ENCODE peak calls at places on chromosome 5, in seven cellular contexts. F, V, N, S, Q, O and R are unnamed samples.

GRCh38 chr5:93359296-93359957 is 221.6 kb downstream of the NR2F1-AS1 start:
- DNase-seq in O (no peak), N (no peak), V (no peak), F (no peak), S (peak; percentile 16), Q (no peak), R (no peak)

GRCh38 chr5:61055434-61056006 is 106.7 kb downstream of the SMIM15 start:
- DNase-seq in V (no peak), F (peak; percentile 31), O (no peak), Q (no peak), S (peak; percentile 62), N (no peak), R (no peak)

GRCh38 chr5:43854697-43855292 is 251.8 kb downstream of the NNT start:
- DNase-seq in V (no peak), F (no peak), Q (no peak), O (no peak), N (no peak), S (no peak), R (no peak)

GRCh38 chr5:139974661-139975060 is 68.4 kb downstream of the NRG2 start:
- DNase-seq in F (no peak), Q (no peak), S (no peak), V (no peak), N (no peak), O (no peak), R (no peak)

GRCh38 chr5:73821003-73821402 is 195.0 kb downstream of the ARHGEF28 start:
- DNase-seq in Q (no peak), N (no peak), V (no peak), S (no peak), F (no peak), O (no peak), R (no peak)

GRCh38 chr5:109743770-109744212 is 54.1 kb downstream of the MAN2A1 start:
- DNase-seq in O (no peak), F (no peak), Q (no peak), S (peak; percentile 69), V (no peak), N (no peak), R (no peak)

GRCh38 chr5:157108961-157109360 is at the start of gene HAVCR2:
- DNase-seq in N (no peak), O (no peak), S (no peak), Q (peak; percentile 39), V (peak; percentile 53), F (peak; percentile 59), R (no peak)

GRCh38 chr5:112419596-112420110 is 576 bp upstream of the EPB41L4A start:
- DNase-seq in S (peak; percentile 66), V (no peak), O (peak; percentile 74), Q (peak; percentile 69), F (no peak), N (peak; percentile 42), R (no peak)

GRCh38 chr5:135203019-135203418 is 169.0 kb upstream of the PITX1 start:
- DNase-seq in F (no peak), O (no peak), Q (no peak), V (no peak), S (no peak), N (no peak), R (no peak)

GRCh38 chr5:88190106-88190834 is 78.4 kb downstream of the TMEM161B start:
- DNase-seq in O (no peak), V (peak; percentile 47), F (no peak), Q (no peak), N (no peak), S (peak; percentile 2), R (no peak)
- H3K9me3 ChIP-seq in O (peaks cover 39% of the 10 kb centered on the region), V (peaks cover 13% of the 10 kb centered on the region), F (peaks cover 10% of the 10 kb centered on the region), Q (peaks cover 47% of the 10 kb centered on the region), N (no peaks in the 10 kb centered on the region), S (no peaks in the 10 kb centered on the region), R (peaks cover 9% of the 10 kb centered on the region)

DNA sequence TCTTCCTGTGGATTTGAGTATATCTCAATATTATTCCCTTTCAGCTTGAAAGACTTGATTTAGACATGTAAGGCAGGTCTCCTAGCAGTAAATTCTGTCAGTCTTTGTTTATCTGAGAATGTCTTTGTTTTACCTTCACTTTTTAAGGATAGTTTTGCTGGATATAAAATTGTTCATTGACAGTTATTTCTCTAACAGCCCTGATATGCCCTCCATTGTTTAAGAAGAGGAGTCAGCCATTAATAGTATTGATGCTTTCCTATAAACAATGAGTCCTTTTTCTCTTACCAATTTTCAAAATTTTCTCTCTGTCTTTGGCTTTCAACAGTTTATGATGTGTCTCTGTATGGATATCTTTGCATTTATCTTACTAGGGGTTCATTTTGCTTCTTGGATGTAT is 163.5 kb upstream of the ANKRD55 start:
- DNase-seq in O (no peak), Q (no peak), S (no peak), F (no peak), N (no peak), V (no peak), R (no peak)
- H3K9me3 ChIP-seq in O (peaks cover 18% of the 10 kb centered on the region), Q (peaks cover 41% of the 10 kb centered on the region), S (peaks cover 32% of the 10 kb centered on the region), F (peaks cover 14% of the 10 kb centered on the region), N (no peaks in the 10 kb centered on the region), V (peaks cover 3% of the 10 kb centered on the region), R (no peaks in the 10 kb centered on the region)

DNA sequence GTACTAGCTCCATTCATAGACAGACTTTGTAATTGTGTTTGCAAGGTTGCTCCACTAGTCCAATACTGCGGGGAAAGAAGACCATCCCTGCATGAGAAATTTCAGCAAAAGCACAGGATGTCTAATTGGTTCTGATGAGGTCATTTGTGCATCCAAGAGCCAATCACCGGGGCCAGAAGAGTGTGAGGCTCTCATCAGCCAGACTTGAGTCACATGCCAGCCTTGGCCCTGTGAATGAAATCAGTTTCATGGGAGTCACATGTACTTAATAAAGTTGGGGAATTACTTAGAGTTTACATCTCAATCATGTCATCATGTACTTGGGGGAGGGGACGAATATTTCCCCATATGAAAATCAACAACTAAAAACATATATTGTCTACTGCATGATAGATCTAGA is 1236.0 kb downstream of the MAT2B start:
- DNase-seq in F (no peak), Q (no peak), O (no peak), V (no peak), N (no peak), S (no peak), R (no peak)
- H3K9me3 ChIP-seq in F (no peaks in the 10 kb centered on the region), Q (no peaks in the 10 kb centered on the region), O (no peaks in the 10 kb centered on the region), V (no peaks in the 10 kb centered on the region), N (no peaks in the 10 kb centered on the region), S (no peaks in the 10 kb centered on the region), R (no peaks in the 10 kb centered on the region)

DNA sequence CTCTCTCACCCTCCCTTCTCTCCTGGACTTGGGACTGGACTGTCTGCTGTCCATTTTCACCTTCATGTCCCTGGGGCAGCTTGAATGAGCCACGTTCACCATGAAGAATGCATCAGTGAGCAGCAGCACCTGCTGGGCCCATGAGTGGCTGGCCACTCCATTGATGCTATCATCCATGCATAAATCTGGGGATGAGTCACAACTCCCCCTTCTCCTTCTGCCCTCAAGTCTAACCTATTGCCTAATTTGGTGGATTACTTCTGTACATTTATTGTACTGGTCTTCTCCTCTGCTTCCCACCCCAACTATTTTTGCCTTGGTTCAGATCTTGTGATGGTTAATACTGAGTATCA is 46.9 kb downstream of the GDNF start:
- DNase-seq in O (no peak), Q (no peak), N (no peak), V (no peak), F (no peak), S (no peak), R (no peak)
- H3K9me3 ChIP-seq in O (peaks cover 26% of the 10 kb centered on the region), Q (peaks cover 45% of the 10 kb centered on the region), N (no peaks in the 10 kb centered on the region), V (no peaks in the 10 kb centered on the region), F (no peaks in the 10 kb centered on the region), S (peaks cover 13% of the 10 kb centered on the region), R (no peaks in the 10 kb centered on the region)

DNA sequence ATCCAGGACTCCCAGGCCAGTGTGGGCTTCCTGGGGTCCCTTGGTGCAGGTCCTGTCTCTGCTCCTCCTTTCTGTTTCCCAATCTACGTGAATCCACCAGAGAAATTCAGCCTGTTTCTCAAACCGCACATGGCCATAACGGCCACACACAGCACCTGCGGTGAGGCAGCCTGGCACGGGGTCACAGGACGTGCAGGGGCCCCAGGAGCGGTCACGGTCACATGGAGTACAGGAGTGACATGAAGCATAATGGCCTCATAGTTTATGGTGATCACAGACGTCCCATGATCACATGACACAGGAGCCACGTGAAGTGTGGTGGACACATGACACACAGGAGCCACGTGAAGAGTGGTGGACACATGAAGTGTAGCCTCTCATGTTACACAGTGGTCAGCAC is 248.5 kb upstream of the IRX4 start:
- DNase-seq in Q (no peak), S (peak; percentile 18), V (no peak), O (no peak), N (no peak), F (no peak), R (no peak)
- H3K9me3 ChIP-seq in Q (no peaks in the 10 kb centered on the region), S (no peaks in the 10 kb centered on the region), V (no peaks in the 10 kb centered on the region), O (no peaks in the 10 kb centered on the region), N (no peaks in the 10 kb centered on the region), F (no peaks in the 10 kb centered on the region), R (no peaks in the 10 kb centered on the region)

DNA sequence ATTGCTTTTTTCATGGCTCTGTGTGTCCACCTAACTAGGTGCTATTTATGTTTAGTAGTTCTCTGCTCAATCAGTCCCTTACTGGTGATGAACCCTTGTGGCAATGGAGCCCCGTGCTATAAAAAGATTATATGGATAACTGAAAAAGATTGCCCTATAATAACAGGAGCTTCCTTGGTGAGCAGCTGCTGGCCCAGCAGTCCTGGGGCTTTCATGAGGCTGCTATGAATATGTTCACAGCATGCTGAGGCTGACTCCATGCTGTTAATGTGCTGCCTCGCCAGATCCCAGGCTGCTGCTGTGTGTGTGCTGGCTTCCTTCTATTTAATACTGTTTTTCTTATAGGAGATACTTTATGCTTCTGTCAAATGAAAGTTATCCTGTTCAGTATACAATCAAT is 357.5 kb downstream of the TAF11L14 start:
- DNase-seq in Q (no peak), O (no peak), N (no peak), V (no peak), S (no peak), F (no peak), R (no peak)
- H3K9me3 ChIP-seq in Q (no peaks in the 10 kb centered on the region), O (no peaks in the 10 kb centered on the region), N (no peaks in the 10 kb centered on the region), V (no peaks in the 10 kb centered on the region), S (no peaks in the 10 kb centered on the region), F (no peaks in the 10 kb centered on the region), R (no peaks in the 10 kb centered on the region)

GRCh38 chr5:179241764-179242370 is 103.4 kb downstream of the ADAMTS2 start:
- DNase-seq in Q (no peak), V (peak; percentile 32), F (no peak), S (no peak), O (no peak), N (no peak), R (no peak)
- H3K9me3 ChIP-seq in Q (peaks cover 19% of the 10 kb centered on the region), V (no peaks in the 10 kb centered on the region), F (peaks cover 6% of the 10 kb centered on the region), S (peaks cover 31% of the 10 kb centered on the region), O (peaks cover 17% of the 10 kb centered on the region), N (no peaks in the 10 kb centered on the region), R (no peaks in the 10 kb centered on the region)

GRCh38 chr5:163022582-163023128 is 414.7 kb upstream of the CCNG1 start:
- DNase-seq in S (no peak), V (no peak), Q (no peak), N (no peak), F (no peak), O (no peak), R (no peak)

GRCh38 chr5:163024936-163025335 is 412.5 kb upstream of the CCNG1 start:
- DNase-seq in V (no peak), O (no peak), Q (no peak), S (no peak), N (no peak), F (no peak), R (no peak)
- H3K9me3 ChIP-seq in V (no peaks in the 10 kb centered on the region), O (no peaks in the 10 kb centered on the region), Q (peaks cover 11% of the 10 kb centered on the region), S (no peaks in the 10 kb centered on the region), N (no peaks in the 10 kb centered on the region), F (no peaks in the 10 kb centered on the region), R (no peaks in the 10 kb centered on the region)